ENCODE peak calls at places on chromosomes 16 and 17, in eight cellular contexts. P, D, T, C, O, A, L and S are unnamed samples.

GRCh38 chr17:29870836-29871430 is 59.1 kb downstream of the SSH2 start:
- DNase-seq in A (no peak), O (peak), L (no peak), P (no peak), C (no peak), T (no peak), D (no peak), S (no peak)

GRCh38 chr17:27489045-27489715 is 32.9 kb downstream of the KSR1 start:
- DNase-seq in D (peak), A (peak), P (peak), T (peak), C (peak), L (peak), O (peak), S (peak)

GRCh38 chr17:78644971-78645370 is 67.8 kb upstream of the DNAH17 start:
- DNase-seq in A (no peak), D (no peak), O (no peak), T (no peak), P (no peak), L (no peak), C (no peak), S (no peak)

GRCh38 chr16:15654591-15654990 is 4.5 kb downstream of the NDE1 start:
- DNase-seq in T (no peak), P (no peak), O (no peak), D (no peak), A (no peak), C (no peak), L (no peak), S (no peak)

GRCh38 chr16:30110661-30111060 is 2.7 kb downstream of the GDPD3 start:
- DNase-seq in L (peak), D (no peak), O (peak), A (no peak), T (no peak), P (no peak), C (no peak), S (no peak)

GRCh38 chr17:64007838-64008282 is 9.7 kb downstream of the PRR29 start:
- DNase-seq in L (no peak), A (no peak), C (no peak), O (no peak), T (no peak), P (no peak), D (no peak), S (no peak)

GRCh38 chr17:16870253-16871245 is 101.4 kb downstream of the TNFRSF13B start:
- DNase-seq in C (no peak), A (no peak), L (no peak), D (no peak), T (no peak), P (no peak), O (no peak), S (no peak)

GRCh38 chr17:1237471-1237870 is 32.8 kb upstream of the BHLHA9 start:
- DNase-seq in T (no peak), C (no peak), A (no peak), D (no peak), P (no peak), O (no peak), L (no peak), S (no peak)

GRCh38 chr16:83433201-83433600 is 374.6 kb upstream of the HSBP1 start:
- DNase-seq in L (no peak), P (no peak), O (no peak), T (no peak), C (no peak), D (no peak), A (no peak), S (no peak)

GRCh38 chr16:57955572-57955971 is 15.4 kb downstream of the CNGB1 start:
- DNase-seq in O (no peak), A (no peak), L (no peak), D (no peak), P (no peak), C (no peak), T (no peak), S (peak)

GRCh38 chr16:57706717-57707116 is 12.1 kb downstream of the DRC7 start:
- DNase-seq in C (no peak), T (no peak), A (no peak), L (no peak), D (no peak), O (no peak), P (no peak), S (no peak)

GRCh38 chr16:14354561-14355351 is 275.3 kb downstream of the PARN start:
- DNase-seq in O (peak), T (no peak), A (no peak), L (peak), P (no peak), C (no peak), D (no peak), S (no peak)

GRCh38 chr17:50963139-50963538 is 97.0 kb upstream of the TOB1 start:
- DNase-seq in A (no peak), O (peak), L (peak), P (no peak), D (no peak), C (no peak), T (no peak), S (no peak)

GRCh38 chr16:67447508-67448076 is 16.7 kb downstream of the HSD11B2 start:
- DNase-seq in L (peak), P (no peak), O (peak), D (peak), A (peak), C (peak), T (no peak), S (peak)

GRCh38 chr16:80591071-80591935 is 50.5 kb downstream of the DYNLRB2 start:
- DNase-seq in D (no peak), C (no peak), L (no peak), A (no peak), T (no peak), P (no peak), O (no peak), S (no peak)

GRCh38 chr17:329794-330420 is 22.7 kb downstream of the RPH3AL start:
- DNase-seq in C (no peak), A (peak), O (no peak), T (no peak), P (no peak), D (no peak), L (no peak), S (no peak)

GRCh38 chr16:67666032-67666537 is 465 bp downstream of the ENKD1 start:
- DNase-seq in L (peak), C (peak), P (no peak), D (no peak), O (peak), A (peak), T (peak), S (no peak)

GRCh38 chr16:11613381-11614303 is 26.9 kb upstream of the LITAF start:
- DNase-seq in L (no peak), C (peak), O (peak), D (peak), P (no peak), A (peak), T (peak), S (peak)

GRCh38 chr16:4668313-4668960 is 24.9 kb upstream of the NUDT16L1 start:
- DNase-seq in T (no peak), A (no peak), L (no peak), O (no peak), C (no peak), D (no peak), P (no peak), S (no peak)

GRCh38 chr17:45312477-45313418 is 4.1 kb downstream of the MAP3K14 start:
- DNase-seq in D (peak), T (no peak), L (no peak), P (no peak), C (no peak), A (no peak), O (no peak), S (no peak)

GRCh38 chr16:11816123-11816522 is 19.1 kb upstream of the ZC3H7A start:
- DNase-seq in C (no peak), D (no peak), P (no peak), A (no peak), L (no peak), O (no peak), T (no peak), S (no peak)

GRCh38 chr17:76213491-76213890 is 26.8 kb downstream of the RNF157 start:
- DNase-seq in D (no peak), C (no peak), O (no peak), P (no peak), A (no peak), T (no peak), L (no peak), S (no peak)

GRCh38 chr17:64773386-64773835 is 111.3 kb upstream of the SMURF2 start:
- DNase-seq in P (no peak), D (no peak), A (no peak), T (no peak), L (no peak), C (no peak), O (no peak), S (no peak)

DNA sequence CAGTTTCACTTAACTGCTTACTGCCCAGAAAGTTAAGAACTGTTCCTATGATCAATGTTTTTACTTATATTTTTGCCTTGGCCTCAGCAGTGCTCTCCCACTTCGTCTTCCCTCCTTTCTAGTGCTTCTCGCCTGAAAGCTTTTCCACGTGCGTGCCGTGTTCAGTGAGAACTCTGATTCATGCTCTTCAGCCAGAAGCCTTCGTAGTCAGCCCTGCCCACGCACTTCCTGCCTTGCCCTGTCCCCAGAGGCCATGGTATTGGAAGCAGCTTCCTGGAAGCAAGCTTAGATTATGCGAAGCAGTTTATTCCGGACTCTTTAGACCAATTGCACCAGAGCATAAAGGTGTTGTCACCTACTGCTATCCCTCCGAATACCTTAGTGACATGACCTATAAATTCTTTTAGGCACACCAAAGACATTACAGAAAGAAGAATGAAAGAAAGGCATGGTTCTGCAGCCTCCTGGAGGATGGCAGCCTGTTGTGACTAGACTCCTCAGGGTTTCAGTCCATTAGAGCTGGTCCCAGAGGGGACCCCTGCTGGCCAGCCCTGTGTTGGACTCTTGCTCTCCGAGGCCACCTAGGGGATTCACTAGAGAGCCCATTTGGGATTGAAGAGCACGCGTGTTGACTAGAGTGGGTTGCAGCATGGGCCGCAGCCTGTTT is 105.2 kb downstream of the RPTOR start:
- DNase-seq in O (peak), D (peak), L (peak), P (peak), C (no peak), A (no peak), T (peak), S (peak)
- TF ChIP-seq CTCF in O (peak), D (peak), L (peak), P (peak), C (peak), A (no peak), T (peak), S (peak)

GRCh38 chr17:80284631-80285030 is 24.0 kb downstream of the RNF213 start:
- DNase-seq in L (no peak), P (no peak), C (no peak), A (no peak), D (peak), O (no peak), T (no peak), S (no peak)
- TF ChIP-seq CTCF in L (no peak), P (no peak), C (no peak), A (no peak), D (peak), O (peak), T (no peak), S (no peak)

DNA sequence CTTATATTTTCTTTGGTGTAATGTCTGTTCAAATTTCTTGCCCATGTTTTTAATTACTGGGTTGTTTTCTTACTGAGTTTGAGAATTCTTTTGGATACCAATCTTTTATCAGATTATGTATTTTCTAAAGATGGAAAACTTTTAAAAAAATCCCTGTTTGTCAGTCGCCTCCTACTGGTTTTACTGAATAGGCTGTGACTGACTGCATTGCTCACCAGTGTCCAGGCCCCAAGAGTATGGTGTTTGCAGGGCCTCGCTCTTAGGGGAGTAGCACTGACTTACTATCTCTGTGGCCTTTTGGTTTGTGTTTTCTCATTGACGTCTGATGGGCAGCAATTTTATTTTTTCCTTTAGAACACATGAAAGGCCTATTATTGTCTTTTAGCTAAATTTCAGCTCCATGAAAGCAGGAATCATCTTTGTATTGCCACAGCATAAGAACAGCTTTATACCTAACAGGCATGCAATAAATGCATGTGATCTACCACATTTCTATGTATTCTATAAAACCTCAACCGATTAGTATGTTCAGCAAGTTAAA is 188.4 kb downstream of the AATF start:
- DNase-seq in A (no peak), O (no peak), T (no peak), C (no peak), D (no peak), P (no peak), L (no peak), S (no peak)
- TF ChIP-seq CTCF in A (no peak), O (peak), T (no peak), C (no peak), D (no peak), P (no peak), L (no peak), S (no peak)

DNA sequence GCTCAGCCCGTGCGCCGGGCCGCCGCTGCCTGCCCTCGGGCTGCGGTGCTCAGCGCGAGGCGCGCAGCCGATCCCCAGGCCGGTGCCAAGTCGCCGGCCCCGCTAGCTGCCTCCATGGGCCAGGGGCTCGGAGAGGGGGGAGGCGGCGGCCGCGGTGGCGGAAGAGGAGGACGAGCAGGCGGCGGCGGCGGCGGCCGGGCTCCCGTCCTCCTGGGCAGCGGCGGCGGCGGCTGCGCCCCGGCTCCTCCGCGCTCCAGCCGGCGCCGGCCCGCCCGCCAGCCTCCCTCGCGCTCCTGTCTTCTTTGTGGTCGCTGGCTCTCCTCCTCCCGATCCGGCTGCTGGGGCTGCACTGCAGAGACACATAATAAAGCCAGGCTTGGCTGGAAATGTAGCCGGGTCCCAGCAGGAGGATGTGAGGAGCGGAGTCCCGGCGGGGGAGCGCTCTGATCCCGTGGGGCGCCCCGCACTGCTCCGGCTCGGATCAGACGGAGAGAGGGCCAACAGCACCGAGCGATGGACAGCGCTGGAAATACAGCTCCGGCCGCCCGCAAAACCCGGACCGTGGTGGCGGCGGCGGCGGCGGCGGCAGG is 924 bp upstream of the ZNF423 start:
- DNase-seq in D (peak), O (peak), P (peak), T (peak), C (peak), L (peak), A (peak), S (peak)
- TF ChIP-seq CTCF in D (no peak), O (peak), P (peak), T (peak), C (no peak), L (peak), A (no peak), S (no peak)

GRCh38 chr17:80990921-80991644 is 558 bp upstream of the CHMP6 start:
- DNase-seq in L (no peak), A (peak), P (no peak), C (no peak), T (no peak), O (no peak), D (no peak), S (no peak)

GRCh38 chr17:80992077-80992947 is 671 bp downstream of the CHMP6 start:
- DNase-seq in O (no peak), T (peak), A (peak), L (no peak), P (no peak), C (peak), D (no peak), S (no peak)

GRCh38 chr17:80989586-80989913 is 2.1 kb upstream of the CHMP6 start:
- DNase-seq in A (no peak), T (no peak), P (no peak), D (peak), L (no peak), O (no peak), C (no peak), S (no peak)

GRCh38 chr17:80992948-80993624 is 1.4 kb downstream of the CHMP6 start:
- DNase-seq in C (no peak), P (no peak), O (no peak), D (peak), A (peak), T (peak), L (no peak), S (no peak)

DNA sequence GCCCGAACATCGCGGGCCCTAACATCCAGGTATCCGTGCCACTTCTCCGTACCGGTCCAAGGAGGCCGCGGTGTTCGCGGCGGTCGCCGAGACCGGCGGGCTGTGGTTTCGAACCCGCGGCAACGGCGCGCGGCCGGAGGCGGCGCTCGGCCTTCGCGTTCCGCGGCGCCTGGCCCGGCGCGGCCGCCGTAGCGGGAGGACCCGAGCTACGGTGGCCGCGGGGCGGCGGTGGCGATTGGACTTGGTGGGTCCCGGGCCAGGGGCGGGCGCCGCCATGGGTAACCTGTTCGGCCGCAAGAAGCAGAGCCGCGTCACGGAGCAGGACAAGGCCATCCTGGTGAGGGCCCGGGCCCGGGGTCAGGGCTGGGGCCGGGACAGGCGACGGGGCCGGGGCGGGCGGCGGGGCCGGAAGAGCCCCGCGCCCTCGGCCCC is at the start of gene CHMP6:
- DNase-seq in C (peak), D (peak), O (peak), T (peak), L (peak), P (peak), A (peak), S (peak)
- TF ChIP-seq CTCF in C (peak), D (no peak), O (peak), T (no peak), L (no peak), P (peak), A (peak), S (no peak)

DNA sequence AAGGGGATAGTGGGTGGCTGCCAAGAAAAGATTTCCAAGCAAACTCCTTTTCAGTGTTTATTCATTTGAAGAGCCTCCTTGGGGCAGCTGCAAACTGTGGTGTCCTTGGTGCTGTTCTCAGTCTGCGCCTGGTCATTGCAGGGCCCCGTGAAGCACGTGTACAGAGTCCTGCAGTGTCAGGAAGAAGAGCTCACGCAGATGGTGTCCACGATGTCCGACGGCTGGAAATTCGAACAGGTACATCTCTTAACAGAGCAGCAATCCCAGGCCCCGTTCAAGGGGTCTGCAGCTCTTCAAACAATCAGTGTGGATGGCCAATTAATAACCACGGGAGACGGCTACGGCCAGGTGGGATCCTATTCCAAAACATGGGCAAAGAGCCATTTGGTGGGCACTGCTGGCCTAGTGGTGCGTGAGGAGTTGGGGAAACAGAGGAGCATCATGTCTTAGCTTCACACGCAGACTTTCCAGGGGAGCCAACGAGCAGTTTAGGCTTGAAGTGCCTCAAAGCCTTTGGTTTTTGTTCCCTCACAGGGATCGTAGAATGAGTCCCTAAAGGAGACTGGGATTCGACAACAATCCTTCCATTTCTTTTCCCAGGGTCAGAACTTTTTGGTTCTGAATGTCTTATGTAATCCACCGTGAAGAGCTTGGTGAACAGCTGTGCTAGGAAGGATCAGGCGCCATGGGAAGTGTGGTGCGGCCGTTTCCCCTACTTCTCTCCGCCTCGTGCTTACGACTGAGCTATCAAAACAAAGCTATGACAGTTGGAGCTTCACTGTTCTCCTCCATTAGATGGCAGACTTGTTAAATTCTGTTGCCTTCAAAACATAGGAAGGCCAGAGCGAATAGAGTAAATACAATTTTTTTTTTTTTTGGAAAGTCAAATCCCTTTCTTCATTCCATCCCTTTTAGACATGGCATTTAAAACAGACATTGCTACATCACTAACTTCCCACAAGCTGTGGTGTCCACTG is 12.6 kb downstream of the KCTD2 start:
- DNase-seq in P (no peak), O (peak), A (no peak), D (peak), L (peak), T (peak), C (no peak), S (no peak)
- TF ChIP-seq CTCF in P (peak), O (peak), A (no peak), D (peak), L (peak), T (peak), C (peak), S (peak)